ENCODE peak calls at places on chromosome 12, in eight cellular contexts. N is GM23248, S is breast epithelium, X is lower leg skin, H is A549, D is mesendoderm, B is kidney, C is foreskin fibroblast. T is an unnamed sample.

GRCh38 chr12:56634837-56635538 is 4.9 kb upstream of the BAZ2A start:
- DNase-seq in N (peak), S (peak), X (peak), H (peak), D (peak), B (peak), C (peak), T (peak)

GRCh38 chr12:86727151-86727550 is 471.0 kb upstream of the MGAT4C start:
- DNase-seq in N (peak), S (no peak), X (no peak), H (peak), D (no peak), B (no peak), C (peak), T (no peak)

GRCh38 chr12:100573499-100574261 is at the start of gene GAS2L3:
- DNase-seq in N (peak), S (peak), X (peak), H (peak), D (peak), B (peak), C (peak), T (peak)

GRCh38 chr12:105382771-105383632 is 52.5 kb downstream of the C12orf75 start:
- DNase-seq in N (peak), S (no peak), X (no peak), H (peak), D (peak), B (no peak), C (peak), T (peak)

GRCh38 chr12:93784339-93785086 is 107.3 kb downstream of the CRADD start:
- DNase-seq in N (peak), S (no peak), X (peak), H (peak), D (peak), B (no peak), C (peak), T (no peak)

GRCh38 chr12:9648701-9649531 is 20.6 kb upstream of the CLEC2D start:
- DNase-seq in N (peak), S (no peak), X (no peak), H (no peak), D (no peak), B (no peak), C (peak), T (no peak)

GRCh38 chr12:88903333-88903732 is 323.1 kb upstream of the KITLG start:
- DNase-seq in N (no peak), S (no peak), X (no peak), H (no peak), D (no peak), B (no peak), C (no peak), T (no peak)

GRCh38 chr12:43882578-43883178 is 46.8 kb downstream of the TMEM117 start:
- DNase-seq in N (peak), S (no peak), X (no peak), H (peak), D (peak), B (no peak), C (peak), T (no peak)

GRCh38 chr12:62697893-62698292 is 231.3 kb downstream of the MON2 start:
- DNase-seq in N (peak), S (no peak), X (no peak), H (no peak), D (no peak), B (no peak), C (peak), T (no peak)

GRCh38 chr12:6627598-6627997 is 8.2 kb downstream of the LPAR5 start:
- DNase-seq in N (no peak), S (no peak), X (no peak), H (no peak), D (no peak), B (no peak), C (no peak), T (no peak)

GRCh38 chr12:104529130-104529874 is 72.6 kb downstream of the CHST11 start:
- DNase-seq in N (no peak), S (no peak), X (no peak), H (no peak), D (peak), B (no peak), C (no peak), T (no peak)

GRCh38 chr12:98561846-98562245 is 31.6 kb upstream of the SLC25A3 start:
- DNase-seq in N (no peak), S (no peak), X (no peak), H (no peak), D (no peak), B (no peak), C (no peak), T (no peak)

GRCh38 chr12:15834575-15834974 is 45.4 kb upstream of the EPS8 start:
- DNase-seq in N (peak), S (no peak), X (no peak), H (no peak), D (no peak), B (no peak), C (peak), T (no peak)

GRCh38 chr12:10111451-10111850 is 12.7 kb upstream of the CLEC1A start:
- DNase-seq in N (no peak), S (no peak), X (no peak), H (no peak), D (no peak), B (peak), C (no peak), T (no peak)

GRCh38 chr12:29519585-29520182 is 22.2 kb upstream of the OVCH1 start:
- DNase-seq in N (peak), S (no peak), X (no peak), H (peak), D (peak), B (no peak), C (peak), T (no peak)

GRCh38 chr12:106980944-106981343 is 6.0 kb downstream of the MTERF2 start:
- DNase-seq in N (no peak), S (no peak), X (no peak), H (no peak), D (no peak), B (peak), C (no peak), T (peak)

GRCh38 chr12:48285751-48286650 is 64.7 kb downstream of the ZNF641 start:
- DNase-seq in N (no peak), S (no peak), X (no peak), H (no peak), D (peak), B (no peak), C (no peak), T (no peak)

GRCh38 chr12:76032043-76032981 is 736 bp upstream of the PHLDA1 start:
- DNase-seq in N (peak), S (peak), X (peak), H (peak), D (peak), B (no peak), C (peak), T (peak)

GRCh38 chr12:76030378-76031080 is 1.0 kb downstream of the PHLDA1 start:
- DNase-seq in N (peak), S (no peak), X (no peak), H (peak), D (peak), B (peak), C (peak), T (peak)

GRCh38 chr12:76031081-76031413 is 529 bp downstream of the PHLDA1 start:
- DNase-seq in N (no peak), S (no peak), X (no peak), H (no peak), D (no peak), B (no peak), C (no peak), T (no peak)

GRCh38 chr12:76029982-76030377 is 1.6 kb downstream of the PHLDA1 start:
- DNase-seq in N (peak), S (no peak), X (no peak), H (peak), D (peak), B (no peak), C (peak), T (peak)

GRCh38 chr12:76031414-76032042 is at the start of gene PHLDA1:
- DNase-seq in N (peak), S (peak), X (peak), H (peak), D (peak), B (peak), C (peak), T (peak)
- H3K4me3 ChIP-seq in N (peak), S (peak), X (peak), H (peak), D (peak), B (peak), C (peak), T (peak)

GRCh38 chr12:1500095-1500801 is 94.1 kb downstream of the FBXL14 start:
- DNase-seq in N (peak), S (no peak), X (no peak), H (peak), D (peak), B (no peak), C (peak), T (no peak)
- H3K4me3 ChIP-seq in N (no peak), S (no peak), X (no peak), H (no peak), D (no peak), B (no peak), C (no peak), T (no peak)

GRCh38 chr12:108721824-108722223 is 9.5 kb downstream of the CORO1C start:
- DNase-seq in N (no peak), S (no peak), X (no peak), H (no peak), D (no peak), B (no peak), C (no peak), T (no peak)

GRCh38 chr12:108724054-108724889 is 7.0 kb downstream of the CORO1C start:
- DNase-seq in N (peak), S (no peak), X (peak), H (peak), D (peak), B (no peak), C (peak), T (no peak)

GRCh38 chr12:108724890-108725151 is 6.5 kb downstream of the CORO1C start:
- DNase-seq in N (no peak), S (no peak), X (no peak), H (no peak), D (no peak), B (no peak), C (no peak), T (no peak)

GRCh38 chr12:108722463-108722862 is 8.9 kb downstream of the CORO1C start:
- DNase-seq in N (peak), S (no peak), X (no peak), H (no peak), D (no peak), B (no peak), C (no peak), T (no peak)

GRCh38 chr12:108722992-108723766 is 8.1 kb downstream of the CORO1C start:
- DNase-seq in N (peak), S (no peak), X (peak), H (peak), D (peak), B (no peak), C (peak), T (no peak)
- H3K4me3 ChIP-seq in N (peak), S (no peak), X (no peak), H (peak), D (no peak), B (no peak), C (no peak), T (no peak)

GRCh38 chr12:32516230-32516629 is 116.9 kb downstream of the FGD4 start:
- DNase-seq in N (no peak), S (no peak), X (no peak), H (no peak), D (peak), B (no peak), C (no peak), T (no peak)

GRCh38 chr12:32517966-32518365 is 118.6 kb downstream of the FGD4 start:
- DNase-seq in N (no peak), S (no peak), X (no peak), H (no peak), D (no peak), B (no peak), C (no peak), T (no peak)

GRCh38 chr12:32512379-32512778 is 113.0 kb downstream of the FGD4 start:
- DNase-seq in N (no peak), S (no peak), X (no peak), H (no peak), D (no peak), B (no peak), C (no peak), T (no peak)

GRCh38 chr12:32512910-32513309 is 113.6 kb downstream of the FGD4 start:
- DNase-seq in N (no peak), S (no peak), X (no peak), H (no peak), D (no peak), B (no peak), C (no peak), T (no peak)

GRCh38 chr12:32515137-32515860 is 115.9 kb downstream of the FGD4 start:
- DNase-seq in N (no peak), S (no peak), X (no peak), H (no peak), D (peak), B (no peak), C (no peak), T (no peak)
- H3K4me3 ChIP-seq in N (no peak), S (no peak), X (no peak), H (no peak), D (no peak), B (no peak), C (no peak), T (no peak)

GRCh38 chr12:47079365-47079893 is at the start of gene PCED1B:
- DNase-seq in N (peak), S (peak), X (peak), H (peak), D (peak), B (peak), C (peak), T (peak)

GRCh38 chr12:47077206-47078085 is 2.0 kb upstream of the PCED1B start:
- DNase-seq in N (no peak), S (no peak), X (no peak), H (peak), D (no peak), B (no peak), C (no peak), T (no peak)

GRCh38 chr12:47079894-47080724 is at the start of gene AMIGO2:
- DNase-seq in N (peak), S (no peak), X (no peak), H (peak), D (peak), B (peak), C (peak), T (peak)

GRCh38 chr12:47078086-47078395 is 1.4 kb upstream of the PCED1B start:
- DNase-seq in N (no peak), S (no peak), X (no peak), H (no peak), D (no peak), B (no peak), C (no peak), T (no peak)

GRCh38 chr12:47078733-47079364 is 572 bp upstream of the PCED1B start:
- DNase-seq in N (peak), S (no peak), X (no peak), H (peak), D (no peak), B (peak), C (no peak), T (peak)
- H3K4me3 ChIP-seq in N (peak), S (peak), X (peak), H (peak), D (peak), B (peak), C (peak), T (peak)

DNA sequence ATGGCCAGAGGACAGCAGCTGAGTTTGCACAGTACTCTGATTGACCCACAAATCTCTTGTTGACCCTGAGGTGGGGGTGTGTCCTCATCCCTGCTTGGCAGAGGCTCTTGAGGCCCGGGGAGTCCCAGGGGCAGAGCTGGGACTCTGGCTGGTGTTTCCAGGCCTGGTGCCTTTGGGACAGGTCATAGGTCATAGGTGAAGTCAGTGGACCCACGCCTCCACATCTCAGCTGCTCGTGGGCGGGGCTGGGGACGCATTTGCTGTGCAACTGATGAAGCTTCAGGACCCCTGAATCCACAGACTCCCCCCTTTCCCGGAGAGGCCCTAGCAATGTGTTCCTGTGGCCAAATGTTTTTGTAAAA is 404 bp upstream of the CACNA2D4 start:
- DNase-seq in N (no peak), S (no peak), X (no peak), H (no peak), D (no peak), B (no peak), C (no peak), T (no peak)
- H3K4me3 ChIP-seq in N (no peak), S (peak), X (no peak), H (no peak), D (no peak), B (no peak), C (no peak), T (no peak)

GRCh38 chr12:113735146-113735545 is 231.0 kb downstream of the RBM19 start:
- DNase-seq in N (no peak), S (no peak), X (no peak), H (no peak), D (no peak), B (no peak), C (peak), T (no peak)

GRCh38 chr12:113734503-113734902 is 231.6 kb downstream of the RBM19 start:
- DNase-seq in N (no peak), S (no peak), X (no peak), H (no peak), D (no peak), B (no peak), C (no peak), T (no peak)

GRCh38 chr12:113727651-113728061 is 238.5 kb downstream of the RBM19 start:
- DNase-seq in N (peak), S (no peak), X (no peak), H (peak), D (peak), B (no peak), C (peak), T (no peak)

DNA sequence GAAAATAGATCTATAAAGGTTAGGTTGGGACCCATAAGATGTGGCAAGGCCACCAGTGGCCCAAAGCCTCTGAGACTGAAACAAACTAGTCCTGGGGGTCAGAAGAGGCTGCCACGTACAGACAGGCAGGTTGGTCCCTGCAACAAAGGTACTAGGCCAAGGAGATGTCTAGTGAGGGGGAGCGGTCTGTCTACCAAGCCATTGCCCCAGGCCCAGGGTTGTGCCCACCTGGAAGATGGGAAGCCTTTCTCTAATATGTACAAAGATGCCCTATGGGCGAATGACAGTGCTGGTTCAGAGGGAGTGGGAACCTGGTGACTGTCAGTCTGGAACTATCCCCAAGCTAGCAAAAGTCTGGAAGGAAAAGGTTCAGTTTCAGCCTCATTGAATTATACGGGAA is 233.2 kb downstream of the RBM19 start:
- DNase-seq in N (no peak), S (no peak), X (no peak), H (no peak), D (no peak), B (no peak), C (no peak), T (no peak)
- H3K4me3 ChIP-seq in N (no peak), S (no peak), X (no peak), H (no peak), D (no peak), B (no peak), C (no peak), T (no peak)

GRCh38 chr12:31118831-31119530 is 45.3 kb downstream of the DDX11 start:
- DNase-seq in N (no peak), S (no peak), X (no peak), H (peak), D (peak), B (peak), C (peak), T (peak)

GRCh38 chr12:31122481-31122880 is 48.8 kb downstream of the DDX11 start:
- DNase-seq in N (no peak), S (no peak), X (no peak), H (no peak), D (no peak), B (no peak), C (no peak), T (no peak)

GRCh38 chr12:31119531-31120211 is 46.0 kb downstream of the DDX11 start:
- DNase-seq in N (no peak), S (no peak), X (no peak), H (no peak), D (no peak), B (peak), C (no peak), T (no peak)

GRCh38 chr12:31118347-31118830 is 44.7 kb downstream of the DDX11 start:
- DNase-seq in N (no peak), S (no peak), X (no peak), H (peak), D (peak), B (no peak), C (peak), T (no peak)

DNA sequence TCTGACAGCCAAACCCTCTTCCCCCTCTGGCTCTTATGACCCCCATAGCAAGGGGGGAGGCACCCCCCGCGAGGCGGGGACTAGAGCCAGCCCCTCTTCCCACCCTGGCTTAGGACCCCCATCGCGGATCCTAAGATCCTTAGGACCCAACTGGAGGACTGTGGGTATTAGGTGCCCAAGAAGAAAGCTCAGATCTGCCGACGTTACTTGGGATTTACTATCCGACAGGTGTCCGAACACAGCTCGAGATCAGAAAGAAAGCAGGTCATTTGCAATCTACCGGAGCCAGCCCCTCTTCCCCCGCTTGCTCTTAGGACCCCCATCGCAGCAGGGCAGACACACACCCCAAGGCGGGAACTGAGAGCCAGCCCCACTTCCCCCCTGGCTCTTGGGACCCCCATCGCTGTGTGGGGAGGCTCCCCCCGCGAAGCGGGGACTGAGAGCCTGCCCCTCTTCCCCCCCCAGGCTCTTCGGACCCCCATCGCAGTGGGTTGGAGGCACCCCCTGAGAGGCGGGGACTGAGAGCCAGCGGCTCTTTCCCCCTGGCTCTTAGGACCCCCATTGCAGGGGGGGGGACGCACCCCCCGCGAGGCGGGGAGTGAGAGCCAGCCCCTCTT is 46.8 kb downstream of the DDX11 start:
- DNase-seq in N (no peak), S (no peak), X (no peak), H (no peak), D (no peak), B (no peak), C (no peak), T (no peak)
- H3K4me3 ChIP-seq in N (no peak), S (no peak), X (no peak), H (no peak), D (no peak), B (no peak), C (no peak), T (no peak)